ENCODE peak calls at places on chromosomes 12 and 14, in six cellular contexts. G is GOT3, D is astrocyte of the hippocampus, H is HCEC 1CT, N is fibroblast of villous mesenchyme, K is fibroblast of pulmonary artery. U is an unnamed sample.

GRCh38 chr12:116125981-116126566 is 151.4 kb downstream of the MED13L start:
- DNase-seq in H (peak), N (peak), G (no peak), D (no peak), K (no peak), U (no peak)

GRCh38 chr14:59463773-59464650 is 1.2 kb downstream of the GPR135 start:
- DNase-seq in D (no peak), K (no peak), N (peak), G (no peak), H (peak), U (no peak)

GRCh38 chr12:112370156-112370555 is 12.1 kb downstream of the HECTD4 start:
- DNase-seq in N (no peak), H (peak), G (no peak), K (no peak), D (no peak), U (no peak)

GRCh38 chr14:22882529-22883190 is 362 bp upstream of the REM2 start:
- DNase-seq in D (peak), K (peak), G (no peak), H (no peak), N (peak), U (peak)

GRCh38 chr14:38419579-38419978 is 163.7 kb upstream of the CLEC14A start:
- DNase-seq in G (no peak), D (peak), N (no peak), H (no peak), K (no peak), U (no peak)

GRCh38 chr12:21774358-21775129 is at the start of gene KCNJ8:
- DNase-seq in K (peak), H (peak), G (no peak), N (peak), D (peak), U (peak)

GRCh38 chr14:21860172-21860571 is 186.6 kb upstream of the OR4E1 start:
- DNase-seq in N (no peak), H (peak), K (peak), G (no peak), D (no peak), U (peak)

GRCh38 chr12:104710940-104711725 is 247.0 kb downstream of the SLC41A2 start:
- DNase-seq in D (no peak), H (peak), K (peak), G (no peak), N (peak), U (no peak)

GRCh38 chr12:89351489-89352241 is 636 bp downstream of the DUSP6 start:
- DNase-seq in H (peak), K (no peak), G (no peak), D (peak), N (peak), U (no peak)

GRCh38 chr12:119384340-119384739 is 49.8 kb downstream of the CCDC60 start:
- DNase-seq in H (no peak), D (no peak), G (no peak), N (no peak), K (no peak), U (no peak)

GRCh38 chr12:126952106-126953007 is 1314.6 kb upstream of the TMEM132C start:
- DNase-seq in N (no peak), G (no peak), K (no peak), H (no peak), D (peak), U (no peak)

GRCh38 chr14:37198273-37198598 is 499 bp downstream of the MIPOL1 start:
- DNase-seq in D (no peak), H (no peak), N (no peak), G (no peak), K (no peak), U (no peak)

GRCh38 chr14:50736932-50737419 is 68.9 kb upstream of the SAV1 start:
- DNase-seq in G (no peak), K (no peak), N (peak), H (no peak), D (no peak), U (no peak)

GRCh38 chr12:110934093-110934852 is 13.9 kb upstream of the MYL2 start:
- DNase-seq in K (peak), N (no peak), D (peak), H (no peak), G (no peak), U (no peak)

GRCh38 chr14:35631071-35631805 is 97.3 kb downstream of the INSM2 start:
- DNase-seq in D (peak), H (peak), K (no peak), G (no peak), N (no peak), U (no peak)

GRCh38 chr12:40325349-40325960 is 100.7 kb downstream of the LRRK2 start:
- DNase-seq in G (no peak), N (no peak), K (peak), H (peak), D (peak), U (peak)

GRCh38 chr12:122326597-122326996 is 60.3 kb upstream of the VPS33A start:
- DNase-seq in H (no peak), K (no peak), D (peak), G (no peak), N (no peak), U (peak)

GRCh38 chr12:12890815-12891645 is at the start of gene GPRC5A:
- DNase-seq in N (peak), K (peak), D (peak), H (peak), G (peak), U (peak)

GRCh38 chr14:24172261-24172860 is 481 bp downstream of the REC8 start:
- DNase-seq in H (no peak), D (peak), N (no peak), K (no peak), G (no peak), U (no peak)

GRCh38 chr12:19223695-19224094 is 94.2 kb downstream of the PLEKHA5 start:
- DNase-seq in N (peak), K (peak), D (peak), H (peak), G (no peak), U (peak)

GRCh38 chr12:8970432-8970831 is 18.9 kb upstream of the KLRG1 start:
- DNase-seq in N (no peak), H (no peak), D (no peak), G (no peak), K (no peak), U (no peak)

GRCh38 chr14:101878222-101879211 is 85.9 kb upstream of the DYNC1H1 start:
- DNase-seq in N (no peak), G (no peak), K (no peak), H (no peak), D (peak), U (no peak)

GRCh38 chr14:53032161-53032803 is 81.4 kb upstream of the FERMT2 start:
- DNase-seq in N (peak), G (no peak), H (peak), K (peak), D (peak), U (peak)

GRCh38 chr12:24795699-24796385 is 153.1 kb downstream of the BCAT1 start:
- DNase-seq in D (no peak), N (peak), K (no peak), G (no peak), H (no peak), U (no peak)

GRCh38 chr12:109833307-109834189 is at the start of gene TRPV4:
- DNase-seq in H (no peak), K (peak), G (no peak), N (peak), D (peak), U (no peak)

GRCh38 chr12:62910549-62911169 is 24.3 kb downstream of the PPM1H start:
- DNase-seq in N (no peak), K (no peak), H (no peak), G (no peak), D (no peak), U (no peak)

GRCh38 chr12:68565391-68565903 is 45.3 kb upstream of the RAP1B start:
- DNase-seq in K (peak), G (no peak), N (peak), D (peak), H (peak), U (peak)

GRCh38 chr14:58635041-58635440 is 2.7 kb upstream of the DACT1 start:
- DNase-seq in G (no peak), N (no peak), D (peak), H (no peak), K (no peak), U (no peak)

U was measured in brain microvascular endothelial cell.